ENCODE peak calls at places on chromosomes 7 and 10, in four cellular contexts. D is WTC11, R is SK-N-SH, Y is K562. I is an unnamed sample.

GRCh38 chr7:147547252-147547897 is 1043.2 kb upstream of the C7orf33 start:
- DNase-seq in R (peak; percentile 24), Y (no peak), D (peak; percentile 61), I (no peak)

GRCh38 chr7:78020131-78020873 is 221.7 kb downstream of the PHTF2 start:
- DNase-seq in Y (peak; percentile 80), D (peak; percentile 31), R (peak; percentile 83), I (peak; percentile 17)

GRCh38 chr10:101367569-101368453 is 13.8 kb downstream of the BTRC start:
- DNase-seq in Y (peak; percentile 28), D (no peak), R (no peak), I (no peak)

GRCh38 chr10:110493832-110494426 is 3.8 kb upstream of the DUSP5 start:
- DNase-seq in D (no peak), R (no peak), Y (no peak), I (no peak)

GRCh38 chr7:105496501-105496900 is 25.6 kb downstream of the PUS7 start:
- DNase-seq in Y (no peak), D (no peak), R (no peak), I (no peak)

GRCh38 chr10:87575851-87576250 is 71.2 kb downstream of the MINPP1 start:
- DNase-seq in D (no peak), R (no peak), Y (no peak), I (no peak)

GRCh38 chr7:4268040-4268965 is 413.8 kb upstream of the FOXK1 start:
- DNase-seq in R (no peak), Y (no peak), D (no peak), I (no peak)

GRCh38 chr7:27745064-27745583 is 5.2 kb downstream of the TAX1BP1 start:
- DNase-seq in Y (peak; percentile 56), R (peak; percentile 58), D (no peak), I (no peak)

GRCh38 chr7:85185355-85186082 is 1.3 kb downstream of the SEMA3D start:
- DNase-seq in R (peak; percentile 58), Y (no peak), D (peak; percentile 52), I (no peak)

GRCh38 chr10:71774916-71775702 is 1.8 kb upstream of the VSIR start:
- DNase-seq in Y (no peak), D (no peak), R (no peak), I (no peak)

GRCh38 chr10:72740526-72740925 is 48.6 kb downstream of the MCU start:
- DNase-seq in Y (no peak), D (no peak), R (no peak), I (no peak)

GRCh38 chr7:127391591-127392181 is 822 bp downstream of the ZNF800 start:
- DNase-seq in R (no peak), Y (peak; percentile 49), D (peak; percentile 22), I (no peak)

GRCh38 chr7:119996634-119997033 is 276.3 kb upstream of the KCND2 start:
- DNase-seq in D (no peak), Y (no peak), R (no peak), I (no peak)

GRCh38 chr7:106206826-106207541 is 77.8 kb downstream of the NAMPT start:
- DNase-seq in R (no peak), Y (no peak), D (no peak), I (no peak)

GRCh38 chr10:32990811-32991210 is 32.8 kb upstream of the ITGB1 start:
- DNase-seq in Y (no peak), R (no peak), D (no peak), I (no peak)

GRCh38 chr7:98286093-98286525 is 4.6 kb downstream of the BRI3 start:
- DNase-seq in Y (no peak), D (no peak), R (peak; percentile 33), I (no peak)

GRCh38 chr7:95213809-95214492 is 110.4 kb downstream of the PON1 start:
- DNase-seq in R (no peak), Y (no peak), D (no peak), I (no peak)
- TF ChIP-seq USF1 in R (no peak), Y (no peak), D (no peak), I (no peak)

GRCh38 chr7:81173766-81174281 is 255.0 kb upstream of the SEMA3C start:
- DNase-seq in D (no peak), R (no peak), Y (no peak), I (no peak)
- TF ChIP-seq USF1 in D (no peak), R (no peak), Y (no peak), I (no peak)

GRCh38 chr7:79951415-79951814 is 183.2 kb upstream of the GNAI1 start:
- DNase-seq in Y (no peak), R (peak; percentile 22), D (no peak), I (no peak)

GRCh38 chr7:79952399-79952798 is 182.2 kb upstream of the GNAI1 start:
- DNase-seq in D (no peak), R (no peak), Y (no peak), I (no peak)

GRCh38 chr7:79949778-79950177 is 184.9 kb upstream of the GNAI1 start:
- DNase-seq in Y (no peak), R (no peak), D (no peak), I (no peak)

DNA sequence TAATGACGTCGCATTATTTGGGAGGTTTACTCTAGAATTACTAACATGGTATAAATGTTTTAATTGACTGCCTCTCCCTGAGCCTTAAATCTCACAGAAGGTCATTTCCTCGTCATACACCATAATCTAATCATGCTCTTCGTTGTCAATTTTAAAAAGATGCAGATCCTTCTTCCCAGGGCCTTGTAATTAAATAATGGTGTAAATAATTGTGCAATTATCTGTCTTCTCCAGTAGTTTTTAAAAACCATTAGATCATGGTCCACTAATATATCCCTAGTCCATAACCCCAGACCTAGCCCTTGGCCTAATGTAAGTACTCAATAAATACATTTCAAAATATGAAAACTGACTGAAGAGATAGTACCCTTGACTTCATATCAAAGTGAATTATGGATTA is 181.5 kb upstream of the GNAI1 start:
- DNase-seq in Y (no peak), D (no peak), R (peak; percentile 12), I (no peak)
- TF ChIP-seq USF1 in Y (no peak), D (no peak), R (no peak), I (no peak)

GRCh38 chr10:2953495-2953894 is 113.9 kb upstream of the PFKP start:
- DNase-seq in D (no peak), R (no peak), Y (no peak), I (no peak)
- TF ChIP-seq USF1 in D (no peak), R (no peak), Y (no peak), I (no peak)

GRCh38 chr7:45187089-45187945 is 29.7 kb downstream of the RAMP3 start:
- DNase-seq in D (no peak), Y (peak; percentile 5), R (no peak), I (no peak)
- TF ChIP-seq USF1 in D (no peak), Y (no peak), R (no peak), I (no peak)

DNA sequence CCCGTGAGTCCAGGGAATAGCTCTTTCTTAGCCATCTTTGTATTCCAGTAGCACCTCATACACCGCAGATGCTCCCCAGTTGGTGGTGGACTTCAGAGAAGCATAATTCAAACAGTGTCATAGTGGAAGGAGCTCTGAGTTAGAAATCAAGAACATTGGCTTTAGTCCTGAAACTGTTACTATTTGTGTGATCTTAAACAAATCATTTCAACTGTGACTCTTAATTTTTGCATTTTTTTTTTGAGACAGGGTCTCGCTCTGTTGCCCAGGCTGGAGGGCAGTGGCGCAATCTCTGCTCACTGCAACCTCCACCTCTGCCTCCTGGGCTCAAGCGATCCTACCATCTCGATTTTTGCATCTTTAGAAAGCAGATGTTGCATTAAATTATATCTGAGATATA is 1.8 kb downstream of the BPGM start:
- DNase-seq in D (no peak), Y (no peak), R (no peak), I (no peak)
- TF ChIP-seq USF1 in D (no peak), Y (no peak), R (no peak), I (no peak)

GRCh38 chr7:5591547-5591899 is 167.9 kb upstream of the TNRC18 start:
- DNase-seq in D (peak; percentile 62), Y (no peak), R (peak; percentile 70), I (no peak)
- TF ChIP-seq USF1 in D (no peak), Y (no peak), R (peak; percentile 68), I (no peak)

I was measured in GM12878.